ENCODE peak calls at places on chromosomes 2 and 18, in five cellular contexts. U is activated CD8-positive, alpha-beta memory T cell treated with anti-CD3 and anti-CD28 coated beads, Interleukin-2, amount 10 ng/mL, durations not matched to agents 7 days and 5 days; V is Kasumi-1; B is activated T-cell treated with anti-CD3 and anti-CD28 coated beads for 24 hours; H is stimulated activated CD4-positive, alpha-beta T cell treated with anti-CD3 and anti-CD28 coated beads, Interleukin-1b, Interleukin-23, amount 100 ng/mL, for 1 hour. X is an unnamed sample.

GRCh38 chr18:61702007-61702406 is 190.8 kb downstream of the RNF152 start:
- DNase-seq in U (no peak), V (no peak), B (no peak), H (no peak), X (no peak)

GRCh38 chr2:225040862-225041209 is 1.4 kb downstream of the DOCK10 start:
- DNase-seq in U (peak), V (no peak), B (no peak), H (no peak), X (peak)

GRCh38 chr2:233107906-233108305 is 47.8 kb downstream of the INPP5D start:
- DNase-seq in U (no peak), V (no peak), B (no peak), H (no peak), X (no peak)

GRCh38 chr2:134836986-134837385 is 1.4 kb upstream of the ACMSD start:
- DNase-seq in U (no peak), V (no peak), B (no peak), H (no peak), X (no peak)

GRCh38 chr2:42202299-42203008 is 33.3 kb downstream of the EML4 start:
- DNase-seq in U (no peak), V (no peak), B (no peak), H (no peak), X (no peak)

GRCh38 chr18:58413667-58414628 is 214.9 kb downstream of the ALPK2 start:
- DNase-seq in U (no peak), V (no peak), B (no peak), H (no peak), X (no peak)

GRCh38 chr2:217912030-217913024 is 90.5 kb downstream of the TNS1 start:
- DNase-seq in U (no peak), V (no peak), B (no peak), H (no peak), X (no peak)

GRCh38 chr2:231411871-231412615 is 16.5 kb downstream of the B3GNT7 start:
- DNase-seq in U (peak), V (peak), B (peak), H (no peak), X (peak)

GRCh38 chr2:134250840-134251461 is 2.9 kb upstream of the MGAT5 start:
- DNase-seq in U (no peak), V (peak), B (no peak), H (no peak), X (peak)

GRCh38 chr2:66561645-66562336 is 126.9 kb downstream of the MEIS1 start:
- DNase-seq in U (no peak), V (no peak), B (no peak), H (no peak), X (peak)

GRCh38 chr2:240988146-240988545 is 10.3 kb upstream of the SNED1 start:
- DNase-seq in U (no peak), V (no peak), B (no peak), H (no peak), X (no peak)

GRCh38 chr2:121633463-121633862 is 15.8 kb downstream of the CLASP1 start:
- DNase-seq in U (no peak), V (no peak), B (no peak), H (no peak), X (no peak)

GRCh38 chr2:198545411-198545810 is 741.0 kb downstream of the PLCL1 start:
- DNase-seq in U (no peak), V (no peak), B (no peak), H (no peak), X (peak)

GRCh38 chr18:3451166-3451988 is 1.4 kb downstream of the TGIF1 start:
- DNase-seq in U (peak), V (peak), B (peak), H (peak), X (peak)

GRCh38 chr2:10558281-10559030 is 110.3 kb upstream of the ODC1 start:
- DNase-seq in U (no peak), V (no peak), B (no peak), H (no peak), X (no peak)

X was measured in NCI-H69.